ENCODE peak calls at places on chromosomes 13 and 19, in four cellular contexts. V, M, F and J are unnamed samples.

GRCh38 chr19:13795595-13796300 is 505 bp downstream of the ZSWIM4 start:
- DNase-seq in V (no peak), M (no peak), F (no peak), J (no peak)

GRCh38 chr19:40716655-40717324 is at the start of the genes COQ8B and ITPKC:
- DNase-seq in V (peak; percentile 100), M (peak; percentile 100), F (peak; percentile 99), J (peak; percentile 97)

GRCh38 chr13:65836066-65836465 is 1394.1 kb downstream of the PCDH9 start:
- DNase-seq in V (no peak), M (no peak), F (no peak), J (no peak)

GRCh38 chr19:55158848-55159793 is 1.6 kb upstream of the TNNI3 start:
- DNase-seq in V (no peak), M (no peak), F (no peak), J (no peak)

GRCh38 chr19:47275866-47276461 is 1.3 kb downstream of the INAFM1 start:
- DNase-seq in V (peak; percentile 51), M (no peak), F (peak; percentile 56), J (no peak)

GRCh38 chr13:94369862-94370491 is 109.5 kb downstream of the DCT start:
- DNase-seq in V (no peak), M (no peak), F (no peak), J (no peak)

GRCh38 chr19:12985049-12985776 is 10.1 kb upstream of the NFIX start:
- DNase-seq in V (no peak), M (peak; percentile 78), F (peak; percentile 64), J (no peak)

GRCh38 chr13:45296259-45296658 is 44.7 kb downstream of the TPT1 start:
- DNase-seq in V (no peak), M (no peak), F (no peak), J (no peak)

GRCh38 chr13:97295279-97296182 is 73.4 kb downstream of the MBNL2 start:
- DNase-seq in V (no peak), M (no peak), F (peak; percentile 85), J (no peak)

GRCh38 chr19:7706662-7707454 is 4.9 kb upstream of the FCER2 start:
- DNase-seq in V (no peak), M (no peak), F (no peak), J (no peak)

GRCh38 chr19:44021221-44021620 is 4.0 kb upstream of the ZNF222 start:
- DNase-seq in V (no peak), M (no peak), F (no peak), J (no peak)

GRCh38 chr19:6577410-6578125 is 13.4 kb downstream of the CD70 start:
- DNase-seq in V (no peak), M (no peak), F (no peak), J (peak; percentile 69)

GRCh38 chr13:68745517-68745916 is 1362.1 kb upstream of the ATXN8OS start:
- DNase-seq in V (no peak), M (no peak), F (no peak), J (no peak)

GRCh38 chr19:56956503-56957226 is 116.1 kb upstream of the PEG3 start:
- DNase-seq in V (no peak), M (no peak), F (no peak), J (no peak)

GRCh38 chr19:23974941-23975340 is 60.3 kb downstream of the ZNF726 start:
- DNase-seq in V (no peak), M (no peak), F (no peak), J (no peak)

GRCh38 chr19:57075801-57076492 is 43.8 kb upstream of the USP29 start:
- DNase-seq in V (no peak), M (no peak), F (no peak), J (no peak)

GRCh38 chr13:23674795-23675640 is 104.8 kb downstream of the TNFRSF19 start:
- DNase-seq in V (no peak), M (no peak), F (peak; percentile 89), J (no peak)

GRCh38 chr19:996051-996838 is 4.0 kb upstream of the GRIN3B start:
- DNase-seq in V (no peak), M (peak; percentile 75), F (peak; percentile 45), J (no peak)

GRCh38 chr19:27865927-27866777 is 1346.8 kb downstream of the UQCRFS1 start:
- DNase-seq in V (no peak), M (no peak), F (no peak), J (no peak)

GRCh38 chr19:35265126-35265995 is 3.4 kb upstream of the USF2 start:
- DNase-seq in V (peak; percentile 24), M (no peak), F (no peak), J (no peak)

GRCh38 chr13:94390881-94391280 is 88.6 kb downstream of the DCT start:
- DNase-seq in V (no peak), M (no peak), F (peak; percentile 16), J (no peak)

GRCh38 chr19:45960595-45961235 is 12.9 kb downstream of the NOVA2 start:
- DNase-seq in V (no peak), M (no peak), F (no peak), J (no peak)

GRCh38 chr19:18765224-18765623 is 25.9 kb downstream of the COMP start:
- DNase-seq in V (no peak), M (no peak), F (no peak), J (no peak)

GRCh38 chr13:106036870-106037269 is 498.6 kb downstream of the EFNB2 start:
- DNase-seq in V (no peak), M (no peak), F (no peak), J (no peak)

GRCh38 chr19:31340059-31341025 is 8.9 kb downstream of the TSHZ3 start:
- DNase-seq in V (no peak), M (no peak), F (peak; percentile 78), J (no peak)

GRCh38 chr13:64457976-64458375 is 2772.2 kb downstream of the PCDH9 start:
- DNase-seq in V (no peak), M (no peak), F (peak; percentile 23), J (no peak)

GRCh38 chr13:50994651-50995050 is 85.1 kb downstream of the RNASEH2B start:
- DNase-seq in V (no peak), M (no peak), F (no peak), J (no peak)

GRCh38 chr13:21365574-21365973 is 93.5 kb downstream of the ZDHHC20 start:
- DNase-seq in V (no peak), M (peak; percentile 31), F (no peak), J (no peak)

GRCh38 chr13:50410921-50411712 is 395.9 kb downstream of the KCNRG start:
- DNase-seq in V (no peak), M (no peak), F (peak; percentile 85), J (no peak)

GRCh38 chr19:19524053-19524452 is 4.7 kb upstream of the YJEFN3 start:
- DNase-seq in V (no peak), M (no peak), F (no peak), J (no peak)

GRCh38 chr13:30752991-30753616 is 17.8 kb downstream of the ALOX5AP start:
- DNase-seq in V (no peak), M (no peak), F (no peak), J (no peak)

GRCh38 chr13:66886248-66886647 is 343.9 kb downstream of the PCDH9 start:
- DNase-seq in V (no peak), M (no peak), F (peak; percentile 14), J (no peak)

GRCh38 chr13:45021250-45021649 is 31.9 kb downstream of the GPALPP1 start:
- DNase-seq in V (no peak), M (no peak), F (no peak), J (no peak)

GRCh38 chr13:104111031-104111430 is 1044.8 kb upstream of the SLC10A2 start:
- DNase-seq in V (no peak), M (no peak), F (no peak), J (no peak)

GRCh38 chr13:75341025-75341424 is 140.9 kb downstream of the TBC1D4 start:
- DNase-seq in V (no peak), M (no peak), F (no peak), J (no peak)

GRCh38 chr13:20231839-20232555 is at the start of gene GJB6:
- DNase-seq in V (no peak), M (no peak), F (no peak), J (no peak)

GRCh38 chr19:47255947-47256687 is at the start of gene CCDC9:
- DNase-seq in V (peak; percentile 98), M (peak; percentile 90), F (peak; percentile 97), J (peak; percentile 95)

GRCh38 chr19:34664168-34664567 is 12.8 kb downstream of the SCGB2B2 start:
- DNase-seq in V (no peak), M (no peak), F (no peak), J (no peak)

GRCh38 chr13:110363009-110363408 is 55.9 kb downstream of the COL4A2 start:
- DNase-seq in V (no peak), M (no peak), F (no peak), J (no peak)
- TF ChIP-seq CTCF in V (peak; percentile 6), M (no peak), F (peak; percentile 35), J (no peak)

DNA sequence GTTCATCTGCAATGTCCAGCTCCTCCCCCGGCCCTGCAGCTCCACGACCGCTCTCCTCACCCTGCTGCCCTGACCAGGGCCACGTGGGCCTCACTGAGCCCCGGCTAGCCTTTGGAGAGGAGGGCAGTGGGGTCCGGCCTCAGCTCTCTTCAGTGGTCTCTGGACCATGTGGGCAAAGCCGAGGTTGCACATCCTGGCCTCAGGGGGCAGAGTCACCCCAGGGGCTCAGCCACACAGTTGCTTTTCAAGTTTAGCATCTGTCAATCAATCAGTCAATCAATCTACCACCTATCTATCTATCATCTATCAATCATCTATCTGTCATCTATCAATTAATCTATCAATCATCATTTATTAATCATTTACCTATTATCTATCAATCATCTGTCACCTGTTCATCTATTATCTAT is 3.0 kb upstream of the DIRAS1 start:
- DNase-seq in V (no peak), M (no peak), F (no peak), J (no peak)
- TF ChIP-seq CTCF in V (no peak), M (no peak), F (peak; percentile 6), J (no peak)

GRCh38 chr13:22427041-22427440 is 753.7 kb upstream of the SGCG start:
- DNase-seq in V (no peak), M (no peak), F (no peak), J (no peak)
- TF ChIP-seq CTCF in V (no peak), M (no peak), F (no peak), J (no peak)

DNA sequence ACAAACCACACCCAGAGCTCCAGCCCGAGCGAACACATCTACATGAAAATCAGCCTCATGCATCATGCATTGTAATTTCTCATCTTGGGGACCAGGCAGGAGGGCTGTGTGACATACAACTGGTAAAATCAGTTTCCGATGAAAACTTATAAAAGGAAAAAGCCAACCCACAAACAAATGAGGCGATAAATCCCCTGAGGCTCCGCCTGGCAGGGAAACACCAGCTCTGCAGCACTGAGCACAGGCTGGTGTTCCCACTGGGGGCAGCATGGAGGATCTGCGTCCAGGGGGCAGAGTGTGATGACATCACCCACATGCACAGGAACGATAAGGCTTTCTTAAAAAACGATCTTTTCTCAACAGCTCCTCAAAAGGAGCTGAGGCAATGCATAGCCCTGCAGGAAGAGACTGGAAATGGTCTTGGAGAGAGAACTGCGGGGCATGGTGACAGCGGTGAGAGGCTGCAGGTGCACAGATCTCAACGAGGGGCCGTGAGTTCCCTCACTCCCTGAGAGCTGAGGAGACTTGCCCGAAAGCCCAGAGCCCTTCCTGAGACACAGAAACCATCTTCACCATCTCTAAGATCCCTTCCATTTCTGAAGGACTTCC is 24.6 kb downstream of the SH3GL1 start:
- DNase-seq in V (no peak), M (no peak), F (peak; percentile 66), J (no peak)
- TF ChIP-seq CTCF in V (peak; percentile 19), M (no peak), F (peak; percentile 61), J (no peak)

DNA sequence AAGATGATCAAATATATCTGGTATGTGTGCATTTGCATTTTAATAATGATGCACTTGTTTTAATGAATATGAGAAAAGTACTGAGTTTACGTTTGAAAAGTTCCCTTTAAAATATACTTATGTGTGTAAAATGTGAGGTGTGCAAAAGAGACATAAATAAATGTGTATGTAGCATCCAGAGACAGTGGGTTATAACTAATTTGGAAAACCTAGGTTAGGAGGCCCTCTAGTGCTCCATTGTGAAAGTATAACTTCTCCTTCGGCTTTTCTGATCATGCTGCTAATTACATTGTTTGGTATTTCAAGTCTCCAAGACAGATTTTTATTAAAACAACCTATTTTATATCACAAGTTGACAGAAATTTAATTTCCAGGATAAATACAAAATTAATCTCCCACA is 30.1 kb downstream of the SCEL start:
- DNase-seq in V (no peak), M (no peak), F (peak; percentile 53), J (no peak)
- TF ChIP-seq CTCF in V (peak; percentile 46), M (no peak), F (peak; percentile 61), J (peak; percentile 53)